ENCODE peak calls at places on chromosomes 3 and 15, in nine cellular contexts. N, X, I, A, C, V, K, O and J are unnamed samples.

GRCh38 chr3:159860269-159860668 is 128.4 kb upstream of the IL12A start:
- DNase-seq in N (no peak), X (no peak), I (no peak), A (no peak), C (no peak), V (no peak), K (no peak), O (peak; percentile 51), J (no peak)

GRCh38 chr3:190076601-190077444 is 43.9 kb downstream of the P3H2 start:
- DNase-seq in N (peak; percentile 50), X (peak; percentile 72), I (no peak), A (no peak), C (peak; percentile 71), V (no peak), K (peak; percentile 73), O (peak; percentile 97), J (peak; percentile 100)

GRCh38 chr15:58083526-58083925 is 18.0 kb upstream of the ALDH1A2 start:
- DNase-seq in N (no peak), X (no peak), I (no peak), A (no peak), C (no peak), V (no peak), K (no peak), O (no peak), J (no peak)

GRCh38 chr3:122745365-122746021 is 48.1 kb downstream of the HSPBAP1 start:
- DNase-seq in N (no peak), X (no peak), I (no peak), A (no peak), C (no peak), V (no peak), K (peak; percentile 59), O (peak; percentile 87), J (peak; percentile 73)

GRCh38 chr3:128663151-128663550 is 12.5 kb upstream of the RPN1 start:
- DNase-seq in N (no peak), X (no peak), I (no peak), A (no peak), C (peak; percentile 23), V (no peak), K (no peak), O (no peak), J (no peak)

GRCh38 chr15:77069521-77070121 is 1.3 kb downstream of the TSPAN3 start:
- DNase-seq in N (peak; percentile 40), X (no peak), I (no peak), A (no peak), C (no peak), V (no peak), K (peak; percentile 42), O (peak; percentile 15), J (peak; percentile 40)

GRCh38 chr3:20682573-20682972 is 496.6 kb upstream of the SGO1 start:
- DNase-seq in N (no peak), X (no peak), I (no peak), A (no peak), C (no peak), V (no peak), K (no peak), O (no peak), J (peak; percentile 29)

GRCh38 chr3:187878776-187879524 is 133.7 kb upstream of the BCL6 start:
- DNase-seq in N (no peak), X (no peak), I (no peak), A (no peak), C (no peak), V (no peak), K (peak; percentile 28), O (peak; percentile 21), J (peak; percentile 36)

GRCh38 chr3:152203677-152204076 is 65.1 kb upstream of the MBNL1 start:
- DNase-seq in N (no peak), X (no peak), I (no peak), A (no peak), C (no peak), V (no peak), K (no peak), O (no peak), J (peak; percentile 73)

GRCh38 chr3:130850044-130850797 is 43.7 kb upstream of the ATP2C1 start:
- DNase-seq in N (peak; percentile 50), X (no peak), I (peak; percentile 17), A (no peak), C (no peak), V (no peak), K (peak; percentile 67), O (peak; percentile 89), J (peak; percentile 71)